ENCODE peak calls at places on chromosomes 13 and 19, in ten cellular contexts. V is neural crest cell; B is H9; N is neuronal stem cell; A is T47D; H is NCI-H446 treated with DMSO at 0.1 percent for 48 hours; C is EH; S is erythroblast; M is activated naive CD4-positive, alpha-beta T cell treated with anti-CD3 and anti-CD28 coated beads for 36 hours; I is heart left ventricle. Y is an unnamed sample.

GRCh38 chr13:25912961-25913360 is 138.9 kb downstream of the SHISA2 start:
- DNase-seq in H (no peak), N (no peak), I (no peak), S (no peak), A (no peak), C (no peak), B (no peak), M (no peak), V (no peak), Y (no peak)

GRCh38 chr19:9934132-9934950 is 2.0 kb downstream of the OLFM2 start:
- DNase-seq in I (peak), V (peak), H (peak), B (peak), N (peak), S (peak), C (peak), M (peak), A (no peak), Y (peak)

GRCh38 chr13:28792992-28793391 is 27.1 kb upstream of the MTUS2 start:
- DNase-seq in H (no peak), M (no peak), C (peak), B (no peak), S (no peak), I (no peak), N (no peak), A (no peak), V (no peak), Y (no peak)

GRCh38 chr13:98055623-98056022 is 87.3 kb upstream of the FARP1 start:
- DNase-seq in I (no peak), V (no peak), M (no peak), C (no peak), H (no peak), A (no peak), N (no peak), S (no peak), B (no peak), Y (no peak)

GRCh38 chr19:41776700-41777099 is 19.7 kb upstream of the CEACAM3 start:
- DNase-seq in C (no peak), N (no peak), I (no peak), H (no peak), S (no peak), V (no peak), A (no peak), B (no peak), M (no peak), Y (no peak)

GRCh38 chr13:36069881-36070366 is 61.3 kb downstream of the DCLK1 start:
- DNase-seq in N (no peak), H (no peak), V (no peak), I (no peak), S (no peak), A (no peak), C (no peak), B (no peak), M (no peak), Y (no peak)

GRCh38 chr13:35984776-35985453 is 146.3 kb downstream of the DCLK1 start:
- DNase-seq in H (no peak), C (no peak), S (no peak), M (no peak), B (peak), I (no peak), V (peak), N (peak), A (no peak), Y (no peak)

GRCh38 chr19:16078759-16079707 is 2.7 kb downstream of the TPM4 start:
- DNase-seq in S (peak), M (peak), A (no peak), H (peak), V (no peak), B (no peak), C (peak), N (no peak), I (peak), Y (peak)

GRCh38 chr19:3538965-3539742 is at the start of gene TEKTIP1:
- DNase-seq in I (no peak), V (no peak), M (no peak), H (no peak), B (peak), A (no peak), N (no peak), C (no peak), S (no peak), Y (no peak)

GRCh38 chr13:91167706-91168459 is 179.6 kb upstream of the MIR17HG start:
- DNase-seq in V (no peak), A (no peak), S (no peak), B (no peak), N (no peak), H (peak), C (no peak), I (no peak), M (no peak), Y (no peak)

GRCh38 chr13:98632971-98633370 is 56.1 kb upstream of the STK24 start:
- DNase-seq in N (no peak), I (no peak), H (no peak), C (peak), S (no peak), A (no peak), B (no peak), V (no peak), M (no peak), Y (no peak)

GRCh38 chr19:8445488-8446001 is 770 bp downstream of the HNRNPM start:
- DNase-seq in N (peak), H (no peak), A (no peak), B (no peak), M (peak), S (peak), V (peak), I (peak), C (peak), Y (peak)

GRCh38 chr13:27425918-27426630 is 1.7 kb downstream of the GTF3A start:
- DNase-seq in M (peak), S (peak), V (no peak), I (peak), A (peak), N (no peak), B (peak), H (peak), C (peak), Y (peak)

GRCh38 chr13:106567421-106568224 is at the start of gene ARGLU1:
- DNase-seq in M (peak), V (peak), S (peak), H (peak), A (peak), C (peak), I (peak), B (peak), N (peak), Y (peak)

GRCh38 chr19:17321655-17322489 is 12.5 kb downstream of the DDA1 start:
- DNase-seq in H (no peak), C (no peak), I (no peak), S (no peak), A (no peak), N (no peak), V (no peak), B (no peak), M (no peak), Y (no peak)

GRCh38 chr19:56189785-56190184 is 7.8 kb downstream of the ZSCAN5B start:
- DNase-seq in S (peak), C (no peak), H (no peak), I (no peak), V (no peak), N (no peak), A (no peak), M (no peak), B (no peak), Y (no peak)

GRCh38 chr19:10583021-10583776 is 3.9 kb downstream of the AP1M2 start:
- DNase-seq in M (no peak), B (no peak), V (no peak), S (no peak), H (no peak), I (no peak), A (no peak), N (no peak), C (peak), Y (no peak)

GRCh38 chr13:30319703-30320102 is 12.4 kb upstream of the KATNAL1 start:
- DNase-seq in N (no peak), B (no peak), V (no peak), I (no peak), M (no peak), H (no peak), C (no peak), A (no peak), S (no peak), Y (no peak)

GRCh38 chr13:114130708-114131580 is 1.5 kb downstream of the RASA3 start:
- DNase-seq in H (no peak), V (no peak), N (no peak), I (peak), S (peak), A (no peak), B (peak), M (peak), C (peak), Y (peak)

GRCh38 chr13:32850311-32851052 is 165.7 kb upstream of the KL start:
- DNase-seq in V (no peak), M (no peak), B (no peak), C (peak), H (no peak), N (no peak), A (no peak), I (no peak), S (no peak), Y (no peak)

GRCh38 chr13:100361504-100361903 is 227.1 kb downstream of the GGACT start:
- DNase-seq in M (no peak), C (peak), A (no peak), H (no peak), S (no peak), V (no peak), I (no peak), B (no peak), N (no peak), Y (no peak)

GRCh38 chr19:38145627-38146026 is 78.4 kb downstream of the DPF1 start:
- DNase-seq in N (no peak), B (no peak), A (no peak), S (no peak), V (no peak), H (peak), M (no peak), I (no peak), C (no peak), Y (no peak)

GRCh38 chr19:5130371-5131030 is 161.6 kb downstream of the KDM4B start:
- DNase-seq in H (no peak), N (no peak), M (peak), S (no peak), I (no peak), C (no peak), V (no peak), A (no peak), B (no peak), Y (peak)

GRCh38 chr13:36074659-36075058 is 56.5 kb downstream of the DCLK1 start:
- DNase-seq in I (no peak), A (no peak), C (peak), B (no peak), N (no peak), V (peak), H (peak), M (no peak), S (no peak), Y (no peak)

GRCh38 chr19:4570423-4570822 is 10.9 kb upstream of the SEMA6B start:
- DNase-seq in S (no peak), V (no peak), M (no peak), C (no peak), B (no peak), H (no peak), A (no peak), I (no peak), N (no peak), Y (no peak)

GRCh38 chr19:10888421-10888866 is 17.1 kb downstream of the CARM1 start:
- DNase-seq in V (no peak), S (no peak), H (no peak), I (no peak), N (no peak), M (no peak), A (no peak), C (no peak), B (peak), Y (peak)

GRCh38 chr13:67062160-67062559 is 168.0 kb downstream of the PCDH9 start:
- DNase-seq in I (no peak), S (no peak), B (no peak), A (no peak), M (no peak), V (no peak), H (no peak), C (no peak), N (no peak), Y (no peak)

Y was measured in GM10248.